ENCODE peak calls at places on chromosomes 11 and 22, in four cellular contexts. One of them, this sample, is unnamed.

GRCh38 chr22:30876221-30876751 is 92.3 kb downstream of the MORC2 start:
- DNase-seq in body of pancreas: no peak
- DNase-seq in heart left ventricle: no peak
- DNase-seq in K562: no peak
- DNase-seq in this sample: no peak

GRCh38 chr11:95378106-95378505 is 147.1 kb upstream of the SESN3 start:
- DNase-seq in body of pancreas: no peak
- DNase-seq in heart left ventricle: no peak
- DNase-seq in K562: no peak
- DNase-seq in this sample: no peak

GRCh38 chr11:98564233-98564632 is 456.5 kb upstream of the CNTN5 start:
- DNase-seq in body of pancreas: no peak
- DNase-seq in heart left ventricle: no peak
- DNase-seq in K562: no peak
- DNase-seq in this sample: peak

GRCh38 chr11:79348976-79349682 is 91.7 kb downstream of the TENM4 start:
- DNase-seq in body of pancreas: no peak
- DNase-seq in heart left ventricle: no peak
- DNase-seq in K562: no peak
- DNase-seq in this sample: no peak

GRCh38 chr11:122917311-122917710 is 34.8 kb downstream of the JHY start:
- DNase-seq in body of pancreas: no peak
- DNase-seq in heart left ventricle: no peak
- DNase-seq in K562: no peak
- DNase-seq in this sample: no peak

GRCh38 chr11:46309669-46310288 is 32.3 kb downstream of the CREB3L1 start:
- DNase-seq in body of pancreas: no peak
- DNase-seq in heart left ventricle: no peak
- DNase-seq in K562: peak
- DNase-seq in this sample: peak

GRCh38 chr11:108486828-108487227 is 11.4 kb downstream of the POGLUT3 start:
- DNase-seq in body of pancreas: no peak
- DNase-seq in heart left ventricle: no peak
- DNase-seq in K562: no peak
- DNase-seq in this sample: no peak

GRCh38 chr22:46753360-46753759 is 9.1 kb upstream of the TBC1D22A start:
- DNase-seq in body of pancreas: no peak
- DNase-seq in heart left ventricle: peak
- DNase-seq in K562: no peak
- DNase-seq in this sample: no peak

GRCh38 chr11:100397401-100397800 is 289.7 kb upstream of the ARHGAP42 start:
- DNase-seq in body of pancreas: no peak
- DNase-seq in heart left ventricle: no peak
- DNase-seq in K562: no peak
- DNase-seq in this sample: no peak

GRCh38 chr22:41822289-41823057 is 10.4 kb upstream of the SREBF2 start:
- DNase-seq in body of pancreas: no peak
- DNase-seq in heart left ventricle: no peak
- DNase-seq in K562: peak
- DNase-seq in this sample: peak

GRCh38 chr22:39710380-39711117 is 140.0 kb downstream of the CACNA1I start:
- DNase-seq in body of pancreas: peak
- DNase-seq in heart left ventricle: no peak
- DNase-seq in K562: no peak
- DNase-seq in this sample: no peak

GRCh38 chr11:73851046-73851764 is 25.4 kb downstream of the COA4 start:
- DNase-seq in body of pancreas: no peak
- DNase-seq in heart left ventricle: no peak
- DNase-seq in K562: no peak
- DNase-seq in this sample: no peak

GRCh38 chr11:114171257-114172054 is 111.9 kb downstream of the ZBTB16 start:
- DNase-seq in body of pancreas: peak
- DNase-seq in heart left ventricle: peak
- DNase-seq in K562: no peak
- DNase-seq in this sample: peak
- TF ChIP-seq POLR2A in body of pancreas: peak
- TF ChIP-seq POLR2A in heart left ventricle: peak
- TF ChIP-seq POLR2A in K562: no peak
- TF ChIP-seq POLR2A in this sample: no peak

GRCh38 chr11:44894217-44894617 is 56.5 kb downstream of the TP53I11 start:
- DNase-seq in body of pancreas: peak
- DNase-seq in heart left ventricle: peak
- DNase-seq in K562: peak
- DNase-seq in this sample: peak
- TF ChIP-seq POLR2A in body of pancreas: no peak
- TF ChIP-seq POLR2A in heart left ventricle: no peak
- TF ChIP-seq POLR2A in K562: no peak
- TF ChIP-seq POLR2A in this sample: no peak

GRCh38 chr22:36377022-36377631 is 10.6 kb downstream of the MYH9 start:
- DNase-seq in body of pancreas: no peak
- DNase-seq in heart left ventricle: no peak
- DNase-seq in K562: no peak
- DNase-seq in this sample: peak
- TF ChIP-seq POLR2A in body of pancreas: no peak
- TF ChIP-seq POLR2A in heart left ventricle: no peak
- TF ChIP-seq POLR2A in K562: no peak
- TF ChIP-seq POLR2A in this sample: no peak

GRCh38 chr22:22944268-22944985 is 56.8 kb downstream of the IGLL5 start:
- DNase-seq in body of pancreas: peak
- DNase-seq in heart left ventricle: no peak
- DNase-seq in K562: no peak
- DNase-seq in this sample: no peak

GRCh38 chr22:22941831-22942510 is 54.4 kb downstream of the IGLL5 start:
- DNase-seq in body of pancreas: peak
- DNase-seq in heart left ventricle: no peak
- DNase-seq in K562: no peak
- DNase-seq in this sample: no peak

GRCh38 chr22:22942511-22943329 is 55.1 kb downstream of the IGLL5 start:
- DNase-seq in body of pancreas: peak
- DNase-seq in heart left ventricle: peak
- DNase-seq in K562: peak
- DNase-seq in this sample: peak

GRCh38 chr22:22945195-22945594 is 57.6 kb downstream of the IGLL5 start:
- DNase-seq in body of pancreas: no peak
- DNase-seq in heart left ventricle: no peak
- DNase-seq in K562: no peak
- DNase-seq in this sample: no peak

DNA sequence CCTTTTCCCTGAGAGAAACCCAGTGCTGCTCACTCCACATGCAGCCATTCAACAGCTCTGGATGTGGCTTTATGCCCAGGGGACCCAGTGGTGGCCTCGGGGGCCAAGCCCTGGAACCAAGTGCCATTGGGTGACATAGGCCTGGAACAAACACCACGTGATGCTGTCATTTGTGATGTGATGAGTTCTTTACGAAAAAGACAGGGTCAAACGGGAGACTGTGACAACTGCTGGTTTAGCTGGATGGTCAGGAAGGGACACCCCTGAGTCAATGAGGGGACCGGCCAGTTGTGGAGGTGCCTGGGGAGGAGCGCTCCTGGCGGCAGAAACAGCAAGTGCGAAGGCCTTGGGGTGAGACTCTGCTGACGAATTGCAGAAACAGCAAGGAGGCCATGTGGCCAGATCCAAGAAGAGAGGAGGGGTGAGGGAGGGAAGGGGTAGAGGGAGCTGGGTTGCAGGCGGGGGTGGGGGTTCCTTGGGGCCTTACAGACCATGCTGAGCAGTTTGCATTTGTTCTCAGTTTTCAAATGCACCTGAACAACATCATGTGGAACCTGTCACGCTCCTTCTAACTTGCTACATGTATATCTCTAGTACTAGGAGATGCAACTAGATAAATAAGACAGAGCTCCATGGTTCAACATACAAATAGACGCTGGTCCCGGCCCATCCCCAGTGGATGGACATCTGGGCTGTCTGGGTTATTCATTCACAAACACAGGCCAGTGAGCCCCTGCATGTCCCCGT is 56.1 kb downstream of the IGLL5 start:
- DNase-seq in body of pancreas: no peak
- DNase-seq in heart left ventricle: no peak
- DNase-seq in K562: peak
- DNase-seq in this sample: no peak
- TF ChIP-seq POLR2A in body of pancreas: no peak
- TF ChIP-seq POLR2A in heart left ventricle: no peak
- TF ChIP-seq POLR2A in K562: no peak
- TF ChIP-seq POLR2A in this sample: no peak

GRCh38 chr22:43433451-43433850 is 21.6 kb downstream of the MPPED1 start:
- DNase-seq in body of pancreas: no peak
- DNase-seq in heart left ventricle: no peak
- DNase-seq in K562: no peak
- DNase-seq in this sample: no peak
- TF ChIP-seq POLR2A in body of pancreas: no peak
- TF ChIP-seq POLR2A in heart left ventricle: no peak
- TF ChIP-seq POLR2A in K562: no peak
- TF ChIP-seq POLR2A in this sample: no peak

GRCh38 chr22:35350539-35351503 is 30.1 kb upstream of the HMOX1 start:
- DNase-seq in body of pancreas: peak
- DNase-seq in heart left ventricle: peak
- DNase-seq in K562: peak
- DNase-seq in this sample: peak
- TF ChIP-seq POLR2A in body of pancreas: no peak
- TF ChIP-seq POLR2A in heart left ventricle: peak
- TF ChIP-seq POLR2A in K562: no peak
- TF ChIP-seq POLR2A in this sample: no peak

GRCh38 chr11:128757886-128758612 is 64.2 kb downstream of the FLI1 start:
- DNase-seq in body of pancreas: no peak
- DNase-seq in heart left ventricle: no peak
- DNase-seq in K562: no peak
- DNase-seq in this sample: no peak

GRCh38 chr11:128757235-128757711 is 63.4 kb downstream of the FLI1 start:
- DNase-seq in body of pancreas: no peak
- DNase-seq in heart left ventricle: peak
- DNase-seq in K562: peak
- DNase-seq in this sample: peak

GRCh38 chr11:128759168-128759567 is 65.3 kb downstream of the FLI1 start:
- DNase-seq in body of pancreas: no peak
- DNase-seq in heart left ventricle: no peak
- DNase-seq in K562: no peak
- DNase-seq in this sample: no peak

GRCh38 chr11:128761339-128761738 is 67.5 kb downstream of the FLI1 start:
- DNase-seq in body of pancreas: no peak
- DNase-seq in heart left ventricle: no peak
- DNase-seq in K562: no peak
- DNase-seq in this sample: no peak

DNA sequence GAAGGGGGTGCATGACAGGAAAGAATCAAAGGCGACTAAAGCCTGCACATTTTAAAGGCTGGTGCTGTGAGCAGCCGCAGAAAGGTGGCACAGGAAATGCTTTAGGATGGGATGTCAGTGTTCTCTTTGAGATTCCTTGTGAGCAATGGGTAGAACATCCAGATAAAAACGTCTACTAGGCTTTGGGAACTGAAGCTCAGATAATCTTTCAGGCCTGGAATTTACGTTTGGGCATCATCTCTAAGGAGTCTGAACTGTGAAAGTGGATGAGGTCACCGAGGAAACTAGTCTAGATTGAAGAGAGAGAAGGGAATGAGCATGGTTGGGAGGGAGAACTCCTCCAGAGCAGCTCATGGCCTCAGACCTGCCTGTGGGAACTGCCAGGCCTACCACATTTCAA is 65.7 kb downstream of the FLI1 start:
- DNase-seq in body of pancreas: no peak
- DNase-seq in heart left ventricle: no peak
- DNase-seq in K562: no peak
- DNase-seq in this sample: no peak
- TF ChIP-seq POLR2A in body of pancreas: no peak
- TF ChIP-seq POLR2A in heart left ventricle: no peak
- TF ChIP-seq POLR2A in K562: no peak
- TF ChIP-seq POLR2A in this sample: no peak

GRCh38 chr22:37608477-37609239 is at the start of gene GGA1:
- DNase-seq in body of pancreas: peak
- DNase-seq in heart left ventricle: peak
- DNase-seq in K562: peak
- DNase-seq in this sample: peak

GRCh38 chr22:37609240-37610152 is 862 bp downstream of the GGA1 start:
- DNase-seq in body of pancreas: no peak
- DNase-seq in heart left ventricle: peak
- DNase-seq in K562: peak
- DNase-seq in this sample: peak

GRCh38 chr22:37607912-37608476 is 640 bp upstream of the GGA1 start:
- DNase-seq in body of pancreas: no peak
- DNase-seq in heart left ventricle: no peak
- DNase-seq in K562: no peak
- DNase-seq in this sample: no peak

GRCh38 chr22:37604875-37605274 is 3.8 kb upstream of the GGA1 start:
- DNase-seq in body of pancreas: no peak
- DNase-seq in heart left ventricle: no peak
- DNase-seq in K562: no peak
- DNase-seq in this sample: no peak

GRCh38 chr22:37607010-37607911 is 1.4 kb upstream of the GGA1 start:
- DNase-seq in body of pancreas: peak
- DNase-seq in heart left ventricle: peak
- DNase-seq in K562: peak
- DNase-seq in this sample: peak
- TF ChIP-seq POLR2A in body of pancreas: peak
- TF ChIP-seq POLR2A in heart left ventricle: no peak
- TF ChIP-seq POLR2A in K562: no peak
- TF ChIP-seq POLR2A in this sample: no peak

This sample was measured in erythroblast.